ENCODE peak calls at places on chromosomes 11 and 22, in five cellular contexts. C is lung; V is ovary; H is A549; A is CD4-positive, CD25-positive, alpha-beta regulatory T cell. F is an unnamed sample. For H3K4me1, the result is how much of the 10 kb centered on the place peaks cover.

GRCh38 chr11:129282634-129283033 is 90.5 kb upstream of the ARHGAP32 start:
- DNase-seq in A (no peak), V (no peak), H (no peak), C (no peak), F (no peak)

GRCh38 chr22:21876486-21877176 is 9.2 kb upstream of the MAPK1 start:
- DNase-seq in H (no peak), C (no peak), V (no peak), A (peak), F (peak)

GRCh38 chr11:18671246-18671645 is 27.3 kb upstream of the TMEM86A start:
- DNase-seq in A (no peak), V (no peak), H (no peak), C (no peak), F (no peak)

GRCh38 chr22:28769394-28770085 is 3.0 kb upstream of the CCDC117 start:
- DNase-seq in V (no peak), H (no peak), A (no peak), C (no peak), F (no peak)

GRCh38 chr22:31943976-31944699 is at the start of gene YWHAH:
- DNase-seq in C (peak), H (peak), A (peak), V (peak), F (peak)

GRCh38 chr11:78664606-78665005 is 89.9 kb upstream of the NARS2 start:
- DNase-seq in V (no peak), H (no peak), C (no peak), A (no peak), F (no peak)

GRCh38 chr11:117816846-117817212 is 7.7 kb downstream of the FXYD2 start:
- DNase-seq in V (no peak), A (no peak), H (no peak), C (no peak), F (no peak)

GRCh38 chr11:75263944-75264349 is 23.4 kb downstream of the TPBGL start:
- DNase-seq in H (no peak), A (peak), C (no peak), V (peak), F (peak)

GRCh38 chr11:104547996-104548661 is 350.1 kb downstream of the CASP12 start:
- DNase-seq in A (peak), C (no peak), V (no peak), H (no peak), F (no peak)

GRCh38 chr11:129709801-129710398 is 105.7 kb upstream of the TMEM45B start:
- DNase-seq in H (no peak), V (no peak), C (no peak), A (no peak), F (no peak)

GRCh38 chr11:69943506-69943905 is 124.3 kb upstream of the FGF3 start:
- DNase-seq in H (no peak), V (no peak), A (no peak), C (no peak), F (no peak)

GRCh38 chr22:17868771-17869170 is 94.5 kb upstream of the BID start:
- DNase-seq in C (no peak), V (no peak), H (no peak), A (no peak), F (no peak)

GRCh38 chr11:68954970-68955958 is 25.5 kb downstream of the MRGPRD start:
- DNase-seq in H (peak), V (no peak), A (peak), C (peak), F (no peak)

GRCh38 chr11:69490516-69490915 is 9.1 kb downstream of the LINC01488 start:
- DNase-seq in V (no peak), H (no peak), A (no peak), C (no peak), F (no peak)

GRCh38 chr11:409008-409599 is 5.7 kb downstream of the SIGIRR start:
- DNase-seq in V (peak), A (no peak), H (no peak), C (no peak), F (no peak)

GRCh38 chr22:50010676-50011446 is 1.7 kb downstream of the IL17REL start:
- DNase-seq in H (no peak), C (no peak), A (no peak), V (no peak), F (peak)

GRCh38 chr11:131609317-131609716 is 238.9 kb downstream of the NTM start:
- DNase-seq in H (no peak), A (no peak), C (no peak), V (no peak), F (no peak)

GRCh38 chr11:27507561-27508322 is 1.2 kb upstream of the LIN7C start:
- DNase-seq in A (no peak), C (no peak), V (no peak), H (no peak), F (no peak)

GRCh38 chr22:28670153-28670552 is 9.5 kb downstream of the TTC28 start:
- DNase-seq in H (no peak), C (no peak), V (no peak), A (no peak), F (no peak)

GRCh38 chr22:20422271-20422958 is 15.2 kb downstream of the SCARF2 start:
- DNase-seq in C (no peak), H (no peak), A (no peak), V (peak), F (no peak)

GRCh38 chr22:22157500-22157822 is 87.1 kb upstream of the VPREB1 start:
- DNase-seq in A (no peak), V (no peak), H (no peak), C (no peak), F (no peak)

GRCh38 chr11:129611661-129612566 is 203.7 kb upstream of the TMEM45B start:
- DNase-seq in V (no peak), H (no peak), C (no peak), A (no peak), F (no peak)

GRCh38 chr11:59767212-59767611 is 12.0 kb downstream of the STX3 start:
- DNase-seq in H (no peak), A (peak), C (no peak), V (no peak), F (peak)

DNA sequence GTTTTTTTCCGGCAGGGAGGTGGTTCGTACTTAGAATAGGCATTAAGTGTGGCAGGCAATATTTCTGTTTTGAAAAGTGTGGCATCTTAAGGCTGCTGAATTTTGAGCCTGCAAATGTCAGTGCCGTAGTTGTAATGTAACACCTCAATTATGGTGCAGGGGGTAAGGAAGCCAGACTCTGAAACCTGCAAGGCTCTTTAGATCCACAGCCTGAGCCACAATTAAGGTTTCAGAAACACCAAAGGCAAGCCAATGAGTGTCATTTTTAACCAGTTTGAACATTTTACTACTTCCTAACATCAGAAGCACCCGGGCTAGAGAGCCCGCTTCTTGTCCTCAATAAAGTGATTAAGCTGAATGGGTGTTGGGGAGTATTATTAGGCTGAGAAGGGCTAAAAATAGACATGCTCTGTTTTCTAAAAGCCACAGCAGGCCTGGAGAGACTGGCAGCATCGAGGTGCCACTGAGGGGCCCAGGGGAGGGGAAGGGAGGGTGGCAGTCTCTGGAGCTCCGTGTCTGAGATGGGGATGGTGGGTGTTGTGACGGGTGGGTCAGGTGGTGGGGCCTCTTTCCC is 113.4 kb downstream of the ZBTB16 start:
- DNase-seq in V (no peak), H (no peak), A (peak), C (no peak), F (peak)
- H3K4me1 ChIP-seq in V (half or more), H (under half), A (half or more), C (half or more), F (half or more)

GRCh38 chr11:77095551-77096490 is 6.8 kb upstream of the OMP start:
- DNase-seq in H (no peak), V (peak), A (no peak), C (no peak), F (no peak)
- H3K27ac ChIP-seq in H (no peak), V (no peak), A (no peak), C (no peak), F (no peak)

GRCh38 chr22:39029227-39029626 is 8.3 kb downstream of the APOBEC3D start:
- DNase-seq in H (no peak), C (no peak), V (no peak), A (no peak), F (no peak)
- H3K4me1 ChIP-seq in H (under half), C (under half), V (under half), A (under half), F (under half)

GRCh38 chr11:44892843-44893242 is 57.8 kb downstream of the TP53I11 start:
- DNase-seq in C (no peak), A (no peak), V (no peak), H (no peak), F (no peak)
- H3K27ac ChIP-seq in C (no peak), A (no peak), V (peak), H (no peak), F (no peak)